ENCODE peak calls at places on chromosomes 2 and 18, in five cellular contexts. One of them, this sample, is unnamed.

GRCh38 chr2:72148975-72149555 is 1.4 kb upstream of the CYP26B1 start:
- DNase-seq in GM19239: no peak
- DNase-seq in HT1080: no peak
- DNase-seq in islet precursor cell: peak
- DNase-seq in EL: peak
- DNase-seq in this sample: peak

GRCh38 chr18:59871711-59872362 is 28.0 kb upstream of the PMAIP1 start:
- DNase-seq in HT1080: no peak
- DNase-seq in EL: no peak
- DNase-seq in islet precursor cell: peak
- DNase-seq in GM19239: no peak
- DNase-seq in this sample: no peak

GRCh38 chr2:99862566-99862965 is 279.8 kb downstream of the AFF3 start:
- DNase-seq in islet precursor cell: no peak
- DNase-seq in HT1080: no peak
- DNase-seq in EL: no peak
- DNase-seq in GM19239: no peak
- DNase-seq in this sample: no peak

GRCh38 chr2:39697480-39697879 is 31.8 kb downstream of the TMEM178A start:
- DNase-seq in HT1080: no peak
- DNase-seq in EL: no peak
- DNase-seq in islet precursor cell: no peak
- DNase-seq in GM19239: no peak
- DNase-seq in this sample: no peak

GRCh38 chr2:101524811-101525430 is 50.0 kb upstream of the RFX8 start:
- DNase-seq in islet precursor cell: no peak
- DNase-seq in HT1080: no peak
- DNase-seq in EL: no peak
- DNase-seq in GM19239: no peak
- DNase-seq in this sample: peak

GRCh38 chr2:109525836-109526235 is 87.9 kb downstream of the SEPTIN10 start:
- DNase-seq in EL: no peak
- DNase-seq in GM19239: no peak
- DNase-seq in HT1080: no peak
- DNase-seq in islet precursor cell: no peak
- DNase-seq in this sample: no peak

GRCh38 chr18:11148655-11149440 is 521 bp downstream of the PIEZO2 start:
- DNase-seq in HT1080: no peak
- DNase-seq in islet precursor cell: peak
- DNase-seq in GM19239: no peak
- DNase-seq in EL: peak
- DNase-seq in this sample: no peak

GRCh38 chr2:40240067-40240466 is 211.8 kb downstream of the SLC8A1 start:
- DNase-seq in HT1080: peak
- DNase-seq in islet precursor cell: no peak
- DNase-seq in GM19239: no peak
- DNase-seq in EL: peak
- DNase-seq in this sample: peak

GRCh38 chr2:140586379-140586778 is 1544.4 kb downstream of the LRP1B start:
- DNase-seq in HT1080: peak
- DNase-seq in GM19239: peak
- DNase-seq in EL: peak
- DNase-seq in islet precursor cell: peak
- DNase-seq in this sample: peak

GRCh38 chr2:9767656-9768281 is 75.5 kb upstream of the TAF1B start:
- DNase-seq in HT1080: no peak
- DNase-seq in GM19239: no peak
- DNase-seq in EL: no peak
- DNase-seq in islet precursor cell: no peak
- DNase-seq in this sample: no peak

GRCh38 chr2:221343524-221343923 is 228.6 kb downstream of the EPHA4 start:
- DNase-seq in GM19239: no peak
- DNase-seq in HT1080: no peak
- DNase-seq in EL: no peak
- DNase-seq in islet precursor cell: no peak
- DNase-seq in this sample: no peak

GRCh38 chr2:204550738-204551137 is 5.5 kb downstream of the PARD3B start:
- DNase-seq in GM19239: no peak
- DNase-seq in EL: peak
- DNase-seq in islet precursor cell: no peak
- DNase-seq in HT1080: peak
- DNase-seq in this sample: peak

This sample was measured in mammary epithelial cell.